ENCODE peak calls at places on chromosomes 11 and 22, in six cellular contexts. H is activated T-helper 1 cell treated with anti-CD3 and anti-CD28 coated beads, Interleukin-12 subunit alpha, Interleukin-12 subunit beta, Interleukin-2, Interleukin-4 antibody, amounts not matched to agents 30 ng/mL and 10 ng/mL and 1 ng/mL, durations not matched to agents 14 hours and 24 hours and 36 hours; J is kidney glomerular epithelial cell; Z is stimulated activated CD4-positive, alpha-beta T cell treated with anti-CD3 and anti-CD28 coated beads, Interleukin-1b, Interleukin-23, amount 100 ng/mL, for 24 hours; A is AG10803; K is ACHN. C is an unnamed sample.

GRCh38 chr11:67400251-67400941 is 1.3 kb downstream of the PPP1CA start:
- DNase-seq in H (no peak), J (no peak), Z (no peak), A (no peak), K (no peak), C (no peak)

GRCh38 chr11:105862736-105863367 is 159.2 kb downstream of the MSANTD4 start:
- DNase-seq in H (no peak), J (peak), Z (no peak), A (peak), K (peak), C (peak)

GRCh38 chr11:65906602-65907001 is 6.4 kb upstream of the FOSL1 start:
- DNase-seq in H (no peak), J (no peak), Z (no peak), A (no peak), K (no peak), C (no peak)

GRCh38 chr22:29208879-29209623 is 3.4 kb downstream of the EMID1 start:
- DNase-seq in H (no peak), J (no peak), Z (no peak), A (no peak), K (no peak), C (no peak)

GRCh38 chr22:30777589-30777988 is 82.9 kb downstream of the OSBP2 start:
- DNase-seq in H (no peak), J (no peak), Z (no peak), A (no peak), K (no peak), C (no peak)

GRCh38 chr22:31477329-31477728 is 12.3 kb downstream of the EIF4ENIF1 start:
- DNase-seq in H (no peak), J (no peak), Z (no peak), A (no peak), K (no peak), C (no peak)

GRCh38 chr11:86663741-86664140 is 8.7 kb downstream of the ME3 start:
- DNase-seq in H (no peak), J (no peak), Z (no peak), A (no peak), K (no peak), C (no peak)

GRCh38 chr11:3074912-3075589 is 17.8 kb upstream of the CARS1 start:
- DNase-seq in H (no peak), J (peak), Z (no peak), A (no peak), K (no peak), C (no peak)

GRCh38 chr11:105577645-105578044 is 32.2 kb upstream of the GRIA4 start:
- DNase-seq in H (no peak), J (no peak), Z (no peak), A (no peak), K (no peak), C (no peak)

GRCh38 chr22:33565580-33565995 is 354.7 kb downstream of the LARGE1 start:
- DNase-seq in H (no peak), J (no peak), Z (no peak), A (no peak), K (no peak), C (no peak)

GRCh38 chr11:121665211-121665838 is 212.6 kb upstream of the SORL1-AS1 start:
- DNase-seq in H (no peak), J (no peak), Z (no peak), A (no peak), K (no peak), C (no peak)

GRCh38 chr22:23035557-23036277 is 34.6 kb upstream of the GNAZ start:
- DNase-seq in H (no peak), J (no peak), Z (peak), A (no peak), K (no peak), C (no peak)

GRCh38 chr11:126892781-126893180 is 107.8 kb downstream of the KIRREL3 start:
- DNase-seq in H (no peak), J (no peak), Z (no peak), A (no peak), K (no peak), C (no peak)

GRCh38 chr11:91664521-91664920 is 560.1 kb upstream of the FAT3 start:
- DNase-seq in H (no peak), J (no peak), Z (no peak), A (no peak), K (no peak), C (no peak)

GRCh38 chr11:101738494-101738893 is 154.7 kb upstream of the TRPC6 start:
- DNase-seq in H (no peak), J (no peak), Z (no peak), A (no peak), K (no peak), C (no peak)

GRCh38 chr11:62336949-62337681 is at the start of gene ASRGL1:
- DNase-seq in H (peak), J (peak), Z (peak), A (peak), K (peak), C (peak)

GRCh38 chr11:116166788-116167465 is 605.9 kb downstream of the BUD13 start:
- DNase-seq in H (no peak), J (no peak), Z (no peak), A (no peak), K (no peak), C (no peak)

GRCh38 chr11:14314127-14314526 is 44.9 kb downstream of the RRAS2 start:
- DNase-seq in H (no peak), J (no peak), Z (no peak), A (no peak), K (no peak), C (no peak)

GRCh38 chr11:68099474-68100405 is 21.4 kb downstream of the CHKA start:
- DNase-seq in H (no peak), J (no peak), Z (peak), A (no peak), K (no peak), C (no peak)

GRCh38 chr11:132911186-132911585 is 621.1 kb downstream of the OPCML start:
- DNase-seq in H (no peak), J (peak), Z (no peak), A (peak), K (no peak), C (peak)

GRCh38 chr11:86592047-86592564 is 80.3 kb downstream of the ME3 start:
- DNase-seq in H (no peak), J (no peak), Z (no peak), A (peak), K (no peak), C (no peak)

GRCh38 chr11:132655187-132655855 is 877.0 kb downstream of the OPCML start:
- DNase-seq in H (no peak), J (no peak), Z (no peak), A (peak), K (no peak), C (peak)

C was measured in GM03348.